ENCODE peak calls at places on chromosomes 3 and 15, in six cellular contexts. W, G, X, T, F and Z are unnamed samples.

GRCh38 chr15:25504307-25504706 is 65.5 kb upstream of the UBE3A start:
- DNase-seq in T (peak; percentile 1), F (peak; percentile 46), X (peak; percentile 68), G (no peak), W (no peak), Z (peak; percentile 43)

GRCh38 chr15:22808761-22809280 is 22.4 kb downstream of the NIPA1 start:
- DNase-seq in G (no peak), F (no peak), T (no peak), X (peak; percentile 68), W (no peak), Z (peak; percentile 49)

GRCh38 chr3:38129058-38129457 is 7.9 kb downstream of the ACAA1 start:
- DNase-seq in T (no peak), X (no peak), G (peak; percentile 26), W (no peak), F (no peak), Z (no peak)

GRCh38 chr15:58469432-58470353 is 37.9 kb downstream of the LIPC start:
- DNase-seq in G (no peak), X (peak; percentile 99), W (no peak), F (peak; percentile 95), T (peak; percentile 89), Z (peak; percentile 93)

GRCh38 chr15:60119101-60119500 is 115.0 kb downstream of the FOXB1 start:
- DNase-seq in G (no peak), X (no peak), W (no peak), T (no peak), F (no peak), Z (no peak)

GRCh38 chr3:43893721-43894120 is 203.0 kb downstream of the ABHD5 start:
- DNase-seq in T (no peak), X (peak; percentile 36), F (no peak), W (no peak), G (no peak), Z (no peak)

GRCh38 chr15:35043380-35044095 is 41.6 kb downstream of the NANOGP8 start:
- DNase-seq in T (no peak), W (no peak), F (no peak), G (no peak), X (no peak), Z (no peak)

GRCh38 chr3:175598740-175599139 is 739.6 kb downstream of the NAALADL2 start:
- DNase-seq in G (no peak), F (no peak), X (no peak), W (no peak), T (no peak), Z (no peak)

GRCh38 chr3:143769663-143770062 is 78.6 kb downstream of the SLC9A9 start:
- DNase-seq in X (peak; percentile 30), F (peak; percentile 61), G (no peak), T (peak; percentile 78), W (no peak), Z (no peak)

GRCh38 chr3:97778152-97778551 is 13.6 kb downstream of the ARL6 start:
- DNase-seq in T (no peak), F (no peak), G (no peak), X (no peak), W (no peak), Z (no peak)

GRCh38 chr3:28915711-28916481 is 365.0 kb upstream of the RBMS3 start:
- DNase-seq in W (no peak), G (no peak), F (peak; percentile 23), T (peak; percentile 39), X (peak; percentile 78), Z (peak; percentile 70)

GRCh38 chr15:44735482-44736260 is 657 bp upstream of the TRIM69 start:
- DNase-seq in G (no peak), F (no peak), T (no peak), X (no peak), W (no peak), Z (no peak)

GRCh38 chr3:126612464-126613205 is 42.3 kb downstream of the TXNRD3 start:
- DNase-seq in T (no peak), X (no peak), F (no peak), G (no peak), W (no peak), Z (no peak)

GRCh38 chr15:81270781-81271491 is 53.0 kb downstream of the STARD5 start:
- DNase-seq in F (peak; percentile 18), T (no peak), W (no peak), G (no peak), X (peak; percentile 61), Z (no peak)

GRCh38 chr15:70856177-70856883 is 2.4 kb upstream of the LARP6 start:
- DNase-seq in F (no peak), W (no peak), T (no peak), G (no peak), X (peak; percentile 59), Z (no peak)

GRCh38 chr3:55164876-55165275 is 237.0 kb upstream of the LRTM1 start:
- DNase-seq in F (no peak), W (no peak), G (no peak), T (peak; percentile 45), X (peak; percentile 29), Z (no peak)
- H3K4me3 ChIP-seq in F (no peak overlapping the region), W (no peak overlapping the region), G (no peak overlapping the region), T (no peak overlapping the region), X (no peak overlapping the region), Z (no peak overlapping the region)

DNA sequence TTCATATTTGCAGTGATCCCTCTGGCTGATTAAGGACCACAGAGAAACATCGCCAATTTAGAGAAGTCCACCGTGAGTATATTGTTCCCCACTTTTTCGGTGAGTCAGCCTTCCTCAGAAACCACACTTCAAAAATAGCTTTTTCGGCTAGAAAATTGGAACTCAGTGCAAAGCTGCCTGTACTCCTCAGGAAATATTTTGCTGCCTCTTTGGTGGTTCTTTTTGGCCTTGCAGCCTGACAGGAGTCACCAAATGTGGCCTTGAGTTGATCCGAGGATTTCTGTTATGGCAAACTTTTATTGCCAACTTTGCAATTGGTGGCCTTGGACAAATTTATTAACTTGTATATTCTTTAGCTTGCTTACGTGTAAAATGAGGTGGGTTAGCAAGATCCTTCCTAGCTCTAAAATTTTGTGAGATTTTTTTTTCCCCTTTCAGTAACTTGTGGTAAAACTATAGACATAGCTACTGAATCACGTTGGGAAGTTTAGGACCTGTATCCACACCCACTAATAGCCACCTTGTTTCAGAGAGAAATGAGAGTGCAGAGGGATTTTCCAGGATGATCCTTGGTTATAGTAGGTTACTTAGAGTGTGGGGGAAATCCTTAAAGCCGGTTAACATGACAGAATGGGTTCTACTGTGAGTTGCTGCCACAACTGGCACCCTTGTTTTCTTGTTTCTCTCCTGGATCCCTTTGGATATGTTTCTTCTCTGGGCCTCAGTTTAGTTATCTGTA is 9.9 kb downstream of the ARL6IP5 start:
- DNase-seq in W (no peak), F (no peak), X (peak; percentile 86), G (no peak), T (no peak), Z (peak; percentile 70)
- TF ChIP-seq CTCF in W (no peak), F (no peak), X (no peak), G (no peak), T (no peak), Z (no peak)

GRCh38 chr3:30512596-30512995 is 93.8 kb upstream of the TGFBR2 start:
- DNase-seq in W (no peak), G (no peak), X (peak; percentile 15), T (no peak), F (no peak), Z (no peak)
- H3K4me3 ChIP-seq in W (no peak overlapping the region), G (no peak overlapping the region), X (no peak overlapping the region), T (no peak overlapping the region), F (no peak overlapping the region), Z (no peak overlapping the region)

GRCh38 chr15:76175442-76175841 is 115.7 kb downstream of the TMEM266 start:
- DNase-seq in F (no peak), T (no peak), X (no peak), W (no peak), G (no peak), Z (no peak)

GRCh38 chr15:76170426-76170800 is 110.6 kb downstream of the TMEM266 start:
- DNase-seq in X (no peak), G (no peak), F (no peak), T (no peak), W (no peak), Z (no peak)

GRCh38 chr15:76174654-76175053 is 114.9 kb downstream of the TMEM266 start:
- DNase-seq in F (no peak), T (no peak), X (no peak), W (no peak), G (no peak), Z (no peak)

GRCh38 chr15:76173317-76173834 is 113.6 kb downstream of the TMEM266 start:
- DNase-seq in X (no peak), G (no peak), F (no peak), T (no peak), W (no peak), Z (no peak)

DNA sequence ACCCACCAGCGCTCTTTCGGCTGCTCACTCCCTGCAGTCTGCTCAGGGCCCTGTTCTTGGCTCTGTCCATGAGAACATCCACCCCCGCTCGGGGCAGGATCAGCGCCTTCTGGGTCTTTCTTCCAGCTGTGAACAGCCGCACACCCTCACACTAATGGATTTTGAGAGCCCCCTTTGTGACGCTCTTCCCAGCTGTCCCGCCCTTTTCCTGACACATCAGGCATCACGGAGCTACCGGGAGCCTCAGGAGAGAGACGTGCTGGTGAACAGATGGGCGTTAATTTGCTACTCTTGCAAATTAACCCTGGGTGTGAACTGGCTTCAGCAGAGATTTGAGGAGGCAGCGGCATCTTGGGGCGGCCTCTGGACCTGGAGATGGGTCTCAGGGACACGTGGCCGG is 113.0 kb downstream of the TMEM266 start:
- DNase-seq in W (no peak), G (no peak), F (no peak), T (no peak), X (no peak), Z (no peak)
- TF ChIP-seq CTCF in W (no peak), G (no peak), F (no peak), T (no peak), X (no peak), Z (no peak)

GRCh38 chr3:151345854-151346253 is 16.5 kb upstream of the P2RY13 start:
- DNase-seq in F (peak; percentile 34), X (peak; percentile 80), W (peak; percentile 23), T (peak; percentile 60), G (no peak), Z (peak; percentile 55)
- H3K4me3 ChIP-seq in F (no peak overlapping the region), X (peak overlapping the region; percentile 12), W (peak overlapping the region; percentile 11), T (no peak overlapping the region), G (no peak overlapping the region), Z (no peak overlapping the region)

DNA sequence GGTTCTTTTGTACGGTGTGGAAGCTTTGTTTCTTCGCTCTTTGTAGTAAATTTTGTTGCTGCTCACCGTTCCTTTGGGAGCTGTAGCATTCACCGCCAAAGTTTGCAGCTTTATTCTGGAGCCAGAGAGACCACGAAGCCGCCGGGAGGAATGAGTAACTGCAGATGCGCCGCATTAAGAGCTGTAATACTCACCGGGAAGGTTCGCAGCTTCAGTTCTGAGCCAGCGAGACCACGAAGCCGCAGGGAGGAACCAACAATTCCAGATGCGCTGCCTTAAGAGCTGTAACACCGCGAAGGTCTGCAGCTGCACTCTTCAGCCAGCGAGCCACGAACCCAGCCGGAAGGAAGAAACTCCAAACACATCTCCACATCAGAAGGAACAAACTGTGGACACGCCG is 56.0 kb upstream of the DYNC1LI1 start:
- DNase-seq in G (no peak), F (peak; percentile 46), W (no peak), X (no peak), T (no peak), Z (no peak)
- TF ChIP-seq CTCF in G (no peak), F (no peak), W (no peak), X (no peak), T (no peak), Z (no peak)

DNA sequence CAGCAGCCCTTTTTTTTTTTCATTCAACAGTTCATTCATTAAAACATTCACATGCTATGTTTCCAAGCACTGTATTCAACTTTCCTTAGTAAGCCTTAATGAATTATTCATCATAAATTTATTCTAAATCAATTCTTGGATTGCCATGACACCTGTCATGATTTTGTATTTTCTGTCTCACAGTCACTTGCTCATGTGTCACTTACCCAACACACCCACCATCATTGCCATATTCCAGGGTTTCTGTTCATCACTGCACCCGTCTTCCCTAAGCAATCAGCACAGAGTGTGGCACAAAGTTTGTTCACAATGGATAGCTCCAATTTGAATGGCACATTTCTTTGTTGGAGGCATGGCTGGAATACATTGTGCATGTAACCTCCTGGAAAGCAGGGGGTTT is 27.2 kb downstream of the CPNE4 start:
- DNase-seq in T (no peak), G (no peak), F (no peak), X (no peak), W (no peak), Z (no peak)
- H3K4me3 ChIP-seq in T (no peak overlapping the region), G (no peak overlapping the region), F (no peak overlapping the region), X (no peak overlapping the region), W (no peak overlapping the region), Z (no peak overlapping the region)